ENCODE peak calls at places on chromosomes 7 and 10, in seven cellular contexts. D is SJSA1, E is aorta, H is heart left ventricle, T is K562, W is cardiac muscle cell, S is A549. Q is an unnamed sample. For H3K4me1, the result is how much of the 10 kb centered on the place peaks cover.

GRCh38 chr7:50718876-50719275 is 63.8 kb downstream of the GRB10 start:
- DNase-seq in E (no peak), W (no peak), T (no peak), D (no peak), H (no peak), S (no peak), Q (no peak)

GRCh38 chr10:61655335-61655851 is 7.3 kb upstream of the CABCOCO1 start:
- DNase-seq in S (no peak), T (no peak), W (peak), E (no peak), H (no peak), D (no peak), Q (no peak)

GRCh38 chr10:88651131-88651541 is 13.1 kb upstream of the LIPF start:
- DNase-seq in H (no peak), S (peak), W (peak), T (no peak), E (no peak), D (peak), Q (no peak)

GRCh38 chr10:100655760-100656421 is 89.5 kb upstream of the PAX2 start:
- DNase-seq in W (no peak), S (no peak), H (no peak), E (no peak), T (no peak), D (no peak), Q (peak)

GRCh38 chr7:90654718-90655427 is 58.8 kb downstream of the CDK14 start:
- DNase-seq in D (no peak), W (no peak), S (no peak), H (no peak), T (no peak), E (no peak), Q (no peak)

GRCh38 chr7:14924398-14924797 is 21.8 kb upstream of the DGKB start:
- DNase-seq in D (no peak), E (no peak), S (no peak), W (peak), H (no peak), T (no peak), Q (no peak)

GRCh38 chr10:119441151-119441821 is 101.2 kb downstream of the RGS10 start:
- DNase-seq in E (peak), S (no peak), D (no peak), W (peak), H (peak), T (no peak), Q (no peak)

GRCh38 chr10:126500185-126500584 is 111.9 kb upstream of the ADAM12 start:
- DNase-seq in D (no peak), H (no peak), E (no peak), S (no peak), W (no peak), T (no peak), Q (no peak)

GRCh38 chr7:78134256-78134655 is 335.7 kb downstream of the PHTF2 start:
- DNase-seq in S (peak), T (peak), D (no peak), H (no peak), E (no peak), W (peak), Q (peak)

GRCh38 chr7:99201027-99201426 is 6.9 kb downstream of the KPNA7 start:
- DNase-seq in E (no peak), W (peak), H (no peak), D (peak), S (peak), T (no peak), Q (no peak)

GRCh38 chr10:13613519-13613918 is 26.8 kb downstream of the PRPF18 start:
- DNase-seq in H (no peak), S (peak), T (peak), W (peak), D (no peak), E (no peak), Q (no peak)

GRCh38 chr10:133276435-133277201 is at the start of gene ADAM8:
- DNase-seq in W (no peak), D (no peak), T (peak), S (no peak), H (no peak), E (no peak), Q (peak)

GRCh38 chr10:119412244-119412750 is 130.2 kb downstream of the RGS10 start:
- DNase-seq in W (peak), T (no peak), H (peak), E (peak), D (no peak), S (no peak), Q (peak)

GRCh38 chr7:116560021-116560970 is 35.5 kb downstream of the CAV1 start:
- DNase-seq in T (no peak), H (peak), D (no peak), W (no peak), E (peak), S (no peak), Q (no peak)

GRCh38 chr7:13628231-13629001 is 361.1 kb downstream of the ETV1 start:
- DNase-seq in E (no peak), T (no peak), D (no peak), H (no peak), W (peak), S (no peak), Q (no peak)

GRCh38 chr10:124659380-124659779 is 84.8 kb downstream of the FAM53B start:
- DNase-seq in H (no peak), T (no peak), E (no peak), S (no peak), W (no peak), D (no peak), Q (no peak)

GRCh38 chr7:73908123-73908611 is 47.2 kb downstream of the TMEM270 start:
- DNase-seq in E (no peak), W (no peak), S (no peak), H (no peak), T (no peak), D (no peak), Q (no peak)

GRCh38 chr7:121516791-121517305 is 120.7 kb upstream of the FAM3C start:
- DNase-seq in H (no peak), D (no peak), S (no peak), T (no peak), E (no peak), W (peak), Q (no peak)

GRCh38 chr7:34011017-34011680 is 105.8 kb downstream of the BMPER start:
- DNase-seq in E (no peak), T (no peak), H (no peak), W (peak), S (no peak), D (no peak), Q (no peak)

GRCh38 chr7:46076527-46076926 is 155.5 kb upstream of the IGFBP3 start:
- DNase-seq in D (no peak), T (no peak), W (peak), S (no peak), H (no peak), E (no peak), Q (no peak)

GRCh38 chr10:120514035-120514620 is 57.1 kb downstream of the PLPP4 start:
- DNase-seq in H (no peak), T (peak), S (peak), D (no peak), E (no peak), W (peak), Q (peak)

GRCh38 chr7:149662591-149663095 is 110.7 kb downstream of the ZNF467 start:
- DNase-seq in S (peak), H (peak), D (peak), E (no peak), T (peak), W (peak), Q (peak)

GRCh38 chr7:4166807-4167206 is 515.3 kb upstream of the FOXK1 start:
- DNase-seq in W (no peak), H (no peak), D (no peak), T (no peak), S (no peak), E (no peak), Q (no peak)

GRCh38 chr7:155916926-155917655 is 104.8 kb upstream of the SHH start:
- DNase-seq in D (no peak), E (no peak), W (no peak), H (no peak), S (peak), T (no peak), Q (no peak)

GRCh38 chr10:6040205-6040604 is 22.0 kb downstream of the IL2RA start:
- DNase-seq in D (no peak), E (no peak), H (no peak), W (no peak), T (no peak), S (no peak), Q (no peak)

GRCh38 chr10:107986571-107986970 is 822.1 kb upstream of the SORCS1 start:
- DNase-seq in W (no peak), H (no peak), S (no peak), E (no peak), D (no peak), T (no peak), Q (no peak)

GRCh38 chr10:71597821-71598498 is 121.6 kb downstream of the C10orf105 start:
- DNase-seq in T (no peak), W (peak), H (peak), D (no peak), E (no peak), S (no peak), Q (no peak)

GRCh38 chr10:132417249-132417878 is 20.4 kb downstream of the PWWP2B start:
- DNase-seq in W (no peak), D (no peak), S (no peak), T (no peak), E (no peak), H (no peak), Q (no peak)

GRCh38 chr7:70578131-70578530 is 553.8 kb upstream of the GALNT17 start:
- DNase-seq in E (no peak), D (no peak), T (no peak), S (no peak), W (no peak), H (no peak), Q (no peak)

GRCh38 chr7:509426-509825 is 10.2 kb downstream of the PDGFA start:
- DNase-seq in S (no peak), W (no peak), E (no peak), H (peak), D (no peak), T (no peak), Q (no peak)

GRCh38 chr7:103680161-103681144 is 234.4 kb upstream of the SLC26A5 start:
- DNase-seq in H (no peak), E (no peak), S (no peak), W (no peak), D (no peak), T (peak), Q (peak)

GRCh38 chr7:20647908-20648776 is 32.7 kb downstream of the ABCB5 start:
- DNase-seq in W (peak), E (no peak), D (no peak), H (no peak), T (peak), S (peak), Q (peak)

GRCh38 chr7:143320620-143321019 is 4.7 kb downstream of the CLCN1 start:
- DNase-seq in S (no peak), D (no peak), T (no peak), H (no peak), E (no peak), W (no peak), Q (peak)

GRCh38 chr10:13834581-13835286 is 248.0 kb downstream of the PRPF18 start:
- DNase-seq in H (peak), T (no peak), D (no peak), S (no peak), W (peak), E (no peak), Q (no peak)

GRCh38 chr7:100897111-100897608 is 1.5 kb upstream of the ACHE start:
- DNase-seq in H (peak), D (no peak), S (no peak), E (peak), T (peak), W (peak), Q (peak)

GRCh38 chr7:126449621-126450268 is 803.0 kb downstream of the GRM8 start:
- DNase-seq in D (no peak), W (no peak), T (no peak), H (no peak), S (no peak), E (no peak), Q (no peak)

GRCh38 chr10:69801094-69801433 is 642 bp upstream of the COL13A1 start:
- DNase-seq in T (peak), H (peak), S (peak), E (peak), W (peak), D (peak), Q (peak)

GRCh38 chr7:42493436-42494198 is 256.6 kb upstream of the GLI3 start:
- DNase-seq in W (peak), H (peak), T (peak), E (peak), D (peak), S (peak), Q (no peak)
- H3K4me3 ChIP-seq in W (peak), H (no peak), T (peak), E (peak), D (peak), S (peak), Q (no peak)

GRCh38 chr7:55031075-55031474 is 12.3 kb downstream of the EGFR start:
- DNase-seq in S (no peak), H (no peak), D (no peak), T (no peak), W (no peak), E (no peak), Q (no peak)
- H3K4me1 ChIP-seq in S (half or more), H (under half), D (under half), T (under half), W (under half), E (under half), Q (half or more)

GRCh38 chr7:110960811-110961210 is 130.1 kb upstream of the LRRN3 start:
- DNase-seq in E (no peak), H (no peak), D (no peak), T (no peak), S (no peak), W (peak), Q (no peak)
- H3K4me3 ChIP-seq in E (no peak), H (no peak), D (no peak), T (no peak), S (no peak), W (no peak), Q (no peak)

GRCh38 chr10:128879441-128880175 is 587.4 kb upstream of the MGMT start:
- DNase-seq in T (no peak), W (no peak), D (no peak), H (no peak), S (no peak), E (no peak), Q (no peak)
- H3K4me1 ChIP-seq in T (under half), W (under half), D (under half), H (under half), S (under half), E (under half), Q (under half)

GRCh38 chr7:47513741-47514241 is 68.1 kb downstream of the TNS3 start:
- DNase-seq in S (no peak), H (no peak), T (no peak), W (peak), D (peak), E (no peak), Q (no peak)
- H3K4me3 ChIP-seq in S (no peak), H (no peak), T (no peak), W (no peak), D (no peak), E (no peak), Q (no peak)

DNA sequence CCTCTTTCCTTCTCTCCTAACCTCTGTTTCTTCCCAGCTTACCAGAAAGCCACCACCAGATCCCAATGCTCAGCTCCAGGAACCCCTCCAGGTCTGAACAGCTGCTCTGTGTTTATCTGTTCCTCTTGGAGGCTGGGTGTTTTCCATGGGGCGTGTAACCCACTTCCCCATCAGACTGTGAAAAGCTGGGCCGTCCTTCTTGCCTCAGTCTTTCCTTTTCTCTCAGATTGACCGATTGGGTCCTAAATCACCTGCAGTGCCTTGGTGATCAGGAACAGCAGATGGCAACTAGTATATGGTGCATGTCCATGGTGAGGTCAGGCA is 4.8 kb downstream of the SH3PXD2A start:
- DNase-seq in H (no peak), S (no peak), T (no peak), D (no peak), E (no peak), W (no peak), Q (no peak)
- H3K4me1 ChIP-seq in H (half or more), S (under half), T (under half), D (under half), E (under half), W (half or more), Q (under half)

Q was measured in BE2C.